ENCODE peak calls at places on chromosomes 7 and 10, in nine cellular contexts. One of them, this sample, is unnamed. For H3K9me3 and H3K4me1, the result is how much of the 10 kb centered on the place peaks cover.

GRCh38 chr7:128904381-128905197 is 5.9 kb downstream of the KCP start:
- DNase-seq in tibial artery: peak
- DNase-seq in A549: peak
- DNase-seq in endodermal cell: peak
- DNase-seq in astrocyte: peak
- DNase-seq in left ventricle myocardium inferior: no peak
- DNase-seq in right atrium auricular region: no peak
- DNase-seq in OCI-LY7: peak
- DNase-seq in fibroblast of lung: peak
- DNase-seq in this sample: no peak

GRCh38 chr10:12566161-12567115 is 217.1 kb downstream of the CAMK1D start:
- DNase-seq in tibial artery: peak
- DNase-seq in A549: no peak
- DNase-seq in endodermal cell: no peak
- DNase-seq in astrocyte: peak
- DNase-seq in left ventricle myocardium inferior: peak
- DNase-seq in right atrium auricular region: peak
- DNase-seq in OCI-LY7: no peak
- DNase-seq in fibroblast of lung: peak
- DNase-seq in this sample: peak

GRCh38 chr7:84251183-84251845 is 56.7 kb upstream of the SEMA3A start:
- DNase-seq in tibial artery: no peak
- DNase-seq in A549: no peak
- DNase-seq in endodermal cell: no peak
- DNase-seq in astrocyte: peak
- DNase-seq in left ventricle myocardium inferior: no peak
- DNase-seq in right atrium auricular region: no peak
- DNase-seq in OCI-LY7: no peak
- DNase-seq in fibroblast of lung: peak
- DNase-seq in this sample: no peak

GRCh38 chr7:147700702-147701101 is 889.9 kb upstream of the C7orf33 start:
- DNase-seq in tibial artery: no peak
- DNase-seq in A549: no peak
- DNase-seq in endodermal cell: no peak
- DNase-seq in astrocyte: no peak
- DNase-seq in left ventricle myocardium inferior: no peak
- DNase-seq in right atrium auricular region: no peak
- DNase-seq in OCI-LY7: no peak
- DNase-seq in fibroblast of lung: no peak
- DNase-seq in this sample: no peak

GRCh38 chr7:867406-868188 is 8.8 kb upstream of the GET4 start:
- DNase-seq in tibial artery: peak
- DNase-seq in A549: peak
- DNase-seq in endodermal cell: no peak
- DNase-seq in astrocyte: peak
- DNase-seq in left ventricle myocardium inferior: no peak
- DNase-seq in right atrium auricular region: peak
- DNase-seq in OCI-LY7: no peak
- DNase-seq in fibroblast of lung: peak
- DNase-seq in this sample: peak

GRCh38 chr10:101066146-101066889 is 4.5 kb downstream of the KAZALD1 start:
- DNase-seq in tibial artery: peak
- DNase-seq in A549: peak
- DNase-seq in endodermal cell: peak
- DNase-seq in astrocyte: no peak
- DNase-seq in left ventricle myocardium inferior: peak
- DNase-seq in right atrium auricular region: peak
- DNase-seq in OCI-LY7: peak
- DNase-seq in fibroblast of lung: peak
- DNase-seq in this sample: peak

GRCh38 chr10:26169466-26169865 is 47.1 kb upstream of the GAD2 start:
- DNase-seq in tibial artery: no peak
- DNase-seq in A549: no peak
- DNase-seq in endodermal cell: no peak
- DNase-seq in astrocyte: no peak
- DNase-seq in left ventricle myocardium inferior: no peak
- DNase-seq in right atrium auricular region: no peak
- DNase-seq in OCI-LY7: no peak
- DNase-seq in fibroblast of lung: no peak
- DNase-seq in this sample: no peak

GRCh38 chr7:74717889-74718288 is 55.9 kb upstream of the NCF1 start:
- DNase-seq in tibial artery: no peak
- DNase-seq in A549: no peak
- DNase-seq in endodermal cell: no peak
- DNase-seq in astrocyte: no peak
- DNase-seq in left ventricle myocardium inferior: no peak
- DNase-seq in right atrium auricular region: no peak
- DNase-seq in OCI-LY7: no peak
- DNase-seq in fibroblast of lung: no peak
- DNase-seq in this sample: no peak

GRCh38 chr10:119651514-119652327 is 541 bp downstream of the BAG3 start:
- DNase-seq in tibial artery: no peak
- DNase-seq in A549: no peak
- DNase-seq in endodermal cell: peak
- DNase-seq in astrocyte: no peak
- DNase-seq in left ventricle myocardium inferior: peak
- DNase-seq in right atrium auricular region: no peak
- DNase-seq in OCI-LY7: no peak
- DNase-seq in fibroblast of lung: no peak
- DNase-seq in this sample: peak

GRCh38 chr10:86945361-86946214 is 11.8 kb downstream of the MMRN2 start:
- DNase-seq in tibial artery: peak
- DNase-seq in A549: no peak
- DNase-seq in endodermal cell: peak
- DNase-seq in astrocyte: no peak
- DNase-seq in left ventricle myocardium inferior: peak
- DNase-seq in right atrium auricular region: peak
- DNase-seq in OCI-LY7: no peak
- DNase-seq in fibroblast of lung: no peak
- DNase-seq in this sample: no peak

GRCh38 chr7:19713676-19714075 is 4.8 kb upstream of the POLR1F start:
- DNase-seq in tibial artery: no peak
- DNase-seq in A549: no peak
- DNase-seq in endodermal cell: peak
- DNase-seq in astrocyte: peak
- DNase-seq in left ventricle myocardium inferior: no peak
- DNase-seq in right atrium auricular region: no peak
- DNase-seq in OCI-LY7: peak
- DNase-seq in fibroblast of lung: peak
- DNase-seq in this sample: no peak

GRCh38 chr7:50436133-50436802 is 13.9 kb downstream of the FIGNL1 start:
- DNase-seq in tibial artery: no peak
- DNase-seq in A549: no peak
- DNase-seq in endodermal cell: no peak
- DNase-seq in astrocyte: peak
- DNase-seq in left ventricle myocardium inferior: no peak
- DNase-seq in right atrium auricular region: no peak
- DNase-seq in OCI-LY7: no peak
- DNase-seq in fibroblast of lung: peak
- DNase-seq in this sample: no peak

GRCh38 chr7:156751319-156751718 is 110.7 kb downstream of the RNF32 start:
- DNase-seq in tibial artery: no peak
- DNase-seq in A549: no peak
- DNase-seq in endodermal cell: no peak
- DNase-seq in astrocyte: peak
- DNase-seq in left ventricle myocardium inferior: no peak
- DNase-seq in right atrium auricular region: no peak
- DNase-seq in OCI-LY7: no peak
- DNase-seq in fibroblast of lung: peak
- DNase-seq in this sample: no peak

GRCh38 chr7:74405191-74405898 is 48.4 kb upstream of the GTF2IRD1 start:
- DNase-seq in tibial artery: peak
- DNase-seq in A549: peak
- DNase-seq in endodermal cell: peak
- DNase-seq in astrocyte: no peak
- DNase-seq in left ventricle myocardium inferior: no peak
- DNase-seq in right atrium auricular region: no peak
- DNase-seq in OCI-LY7: peak
- DNase-seq in fibroblast of lung: no peak
- DNase-seq in this sample: no peak

GRCh38 chr10:335151-335800 is 200.0 kb downstream of the ZMYND11 start:
- DNase-seq in tibial artery: no peak
- DNase-seq in A549: peak
- DNase-seq in endodermal cell: no peak
- DNase-seq in astrocyte: peak
- DNase-seq in left ventricle myocardium inferior: no peak
- DNase-seq in right atrium auricular region: no peak
- DNase-seq in OCI-LY7: no peak
- DNase-seq in fibroblast of lung: no peak
- DNase-seq in this sample: no peak

GRCh38 chr10:66836057-66836456 is 89.8 kb upstream of the LRRTM3 start:
- DNase-seq in tibial artery: no peak
- DNase-seq in A549: no peak
- DNase-seq in endodermal cell: no peak
- DNase-seq in astrocyte: peak
- DNase-seq in left ventricle myocardium inferior: no peak
- DNase-seq in right atrium auricular region: no peak
- DNase-seq in OCI-LY7: no peak
- DNase-seq in fibroblast of lung: peak
- DNase-seq in this sample: no peak

GRCh38 chr7:2820508-2820934 is 23.6 kb downstream of the GNA12 start:
- DNase-seq in tibial artery: peak
- DNase-seq in A549: no peak
- DNase-seq in endodermal cell: no peak
- DNase-seq in astrocyte: peak
- DNase-seq in left ventricle myocardium inferior: peak
- DNase-seq in right atrium auricular region: peak
- DNase-seq in OCI-LY7: no peak
- DNase-seq in fibroblast of lung: peak
- DNase-seq in this sample: no peak

GRCh38 chr10:17669185-17669872 is 25.4 kb downstream of the STAM start:
- DNase-seq in tibial artery: no peak
- DNase-seq in A549: no peak
- DNase-seq in endodermal cell: no peak
- DNase-seq in astrocyte: no peak
- DNase-seq in left ventricle myocardium inferior: no peak
- DNase-seq in right atrium auricular region: no peak
- DNase-seq in OCI-LY7: no peak
- DNase-seq in fibroblast of lung: no peak
- DNase-seq in this sample: no peak

GRCh38 chr7:50539725-50540124 is 25.5 kb downstream of the DDC start:
- DNase-seq in tibial artery: no peak
- DNase-seq in A549: no peak
- DNase-seq in endodermal cell: peak
- DNase-seq in astrocyte: no peak
- DNase-seq in left ventricle myocardium inferior: no peak
- DNase-seq in right atrium auricular region: no peak
- DNase-seq in OCI-LY7: no peak
- DNase-seq in fibroblast of lung: no peak
- DNase-seq in this sample: no peak

GRCh38 chr10:131795761-131796160 is 105.0 kb upstream of the PPP2R2D start:
- DNase-seq in tibial artery: no peak
- DNase-seq in A549: no peak
- DNase-seq in endodermal cell: no peak
- DNase-seq in astrocyte: no peak
- DNase-seq in left ventricle myocardium inferior: no peak
- DNase-seq in right atrium auricular region: no peak
- DNase-seq in OCI-LY7: no peak
- DNase-seq in fibroblast of lung: no peak
- DNase-seq in this sample: no peak

GRCh38 chr10:73785721-73786511 is 510 bp downstream of the ZSWIM8 start:
- DNase-seq in tibial artery: peak
- DNase-seq in A549: no peak
- DNase-seq in endodermal cell: peak
- DNase-seq in astrocyte: peak
- DNase-seq in left ventricle myocardium inferior: no peak
- DNase-seq in right atrium auricular region: no peak
- DNase-seq in OCI-LY7: peak
- DNase-seq in fibroblast of lung: peak
- DNase-seq in this sample: no peak

GRCh38 chr10:22218448-22218847 is 633 bp upstream of the EBLN1 start:
- DNase-seq in tibial artery: no peak
- DNase-seq in A549: no peak
- DNase-seq in endodermal cell: peak
- DNase-seq in astrocyte: no peak
- DNase-seq in left ventricle myocardium inferior: no peak
- DNase-seq in right atrium auricular region: no peak
- DNase-seq in OCI-LY7: no peak
- DNase-seq in fibroblast of lung: peak
- DNase-seq in this sample: no peak

GRCh38 chr10:119113805-119114732 is 10.2 kb downstream of the DENND10 start:
- DNase-seq in tibial artery: no peak
- DNase-seq in A549: peak
- DNase-seq in endodermal cell: no peak
- DNase-seq in astrocyte: peak
- DNase-seq in left ventricle myocardium inferior: no peak
- DNase-seq in right atrium auricular region: no peak
- DNase-seq in OCI-LY7: no peak
- DNase-seq in fibroblast of lung: peak
- DNase-seq in this sample: no peak

GRCh38 chr10:127354992-127355391 is 158.6 kb upstream of the INSYN2A start:
- DNase-seq in tibial artery: no peak
- DNase-seq in A549: no peak
- DNase-seq in endodermal cell: no peak
- DNase-seq in astrocyte: no peak
- DNase-seq in left ventricle myocardium inferior: no peak
- DNase-seq in right atrium auricular region: no peak
- DNase-seq in OCI-LY7: no peak
- DNase-seq in fibroblast of lung: peak
- DNase-seq in this sample: no peak
- TF ChIP-seq CTCF in tibial artery: peak
- TF ChIP-seq CTCF in A549: peak
- TF ChIP-seq CTCF in endodermal cell: peak
- TF ChIP-seq CTCF in astrocyte: no peak
- TF ChIP-seq CTCF in left ventricle myocardium inferior: peak
- TF ChIP-seq CTCF in right atrium auricular region: no peak
- TF ChIP-seq CTCF in OCI-LY7: peak
- TF ChIP-seq CTCF in fibroblast of lung: peak
- TF ChIP-seq CTCF in this sample: peak

GRCh38 chr7:54333952-54334351 is 208.2 kb upstream of the VSTM2A start:
- DNase-seq in tibial artery: no peak
- DNase-seq in A549: no peak
- DNase-seq in endodermal cell: no peak
- DNase-seq in astrocyte: no peak
- DNase-seq in left ventricle myocardium inferior: no peak
- DNase-seq in right atrium auricular region: no peak
- DNase-seq in OCI-LY7: no peak
- DNase-seq in fibroblast of lung: no peak
- DNase-seq in this sample: no peak
- H3K9me3 ChIP-seq in tibial artery: under half
- H3K9me3 ChIP-seq in A549: under half
- H3K9me3 ChIP-seq in endodermal cell: under half
- H3K9me3 ChIP-seq in astrocyte: under half
- H3K9me3 ChIP-seq in left ventricle myocardium inferior: under half
- H3K9me3 ChIP-seq in right atrium auricular region: under half
- H3K9me3 ChIP-seq in OCI-LY7: under half
- H3K9me3 ChIP-seq in fibroblast of lung: under half
- H3K9me3 ChIP-seq in this sample: under half

GRCh38 chr10:14604181-14605142 is 170.2 kb downstream of the FAM107B start:
- DNase-seq in tibial artery: peak
- DNase-seq in A549: peak
- DNase-seq in endodermal cell: peak
- DNase-seq in astrocyte: peak
- DNase-seq in left ventricle myocardium inferior: peak
- DNase-seq in right atrium auricular region: peak
- DNase-seq in OCI-LY7: peak
- DNase-seq in fibroblast of lung: peak
- DNase-seq in this sample: peak
- H3K4me1 ChIP-seq in tibial artery: under half
- H3K4me1 ChIP-seq in A549: under half
- H3K4me1 ChIP-seq in endodermal cell: under half
- H3K4me1 ChIP-seq in astrocyte: under half
- H3K4me1 ChIP-seq in left ventricle myocardium inferior: under half
- H3K4me1 ChIP-seq in right atrium auricular region: under half
- H3K4me1 ChIP-seq in OCI-LY7: half or more
- H3K4me1 ChIP-seq in fibroblast of lung: under half
- H3K4me1 ChIP-seq in this sample: under half

GRCh38 chr10:120940299-120940900 is 89.2 kb downstream of the WDR11 start:
- DNase-seq in tibial artery: no peak
- DNase-seq in A549: no peak
- DNase-seq in endodermal cell: peak
- DNase-seq in astrocyte: no peak
- DNase-seq in left ventricle myocardium inferior: no peak
- DNase-seq in right atrium auricular region: no peak
- DNase-seq in OCI-LY7: peak
- DNase-seq in fibroblast of lung: no peak
- DNase-seq in this sample: no peak
- TF ChIP-seq CTCF in tibial artery: no peak
- TF ChIP-seq CTCF in A549: no peak
- TF ChIP-seq CTCF in endodermal cell: peak
- TF ChIP-seq CTCF in astrocyte: no peak
- TF ChIP-seq CTCF in left ventricle myocardium inferior: no peak
- TF ChIP-seq CTCF in right atrium auricular region: no peak
- TF ChIP-seq CTCF in OCI-LY7: peak
- TF ChIP-seq CTCF in fibroblast of lung: no peak
- TF ChIP-seq CTCF in this sample: no peak